ENCODE peak calls at places on chromosome 19, in ten cellular contexts. One of them, this sample, is unnamed.
A peak's percentile ranks its signal among the peaks of the same experiment; 100 is the strongest.

GRCh38 chr19:47421844-47422395 is 2.6 kb upstream of the MEIS3 start:
- DNase-seq in A549: no peak
- DNase-seq in heart left ventricle: no peak
- DNase-seq in pancreas: no peak
- DNase-seq in GM23338: peak; percentile 69
- DNase-seq in lower lobe of right lung: no peak
- DNase-seq in SK-N-SH: peak; percentile 90
- DNase-seq in psoas muscle: no peak
- DNase-seq in mammary epithelial cell: no peak
- DNase-seq in A673: peak; percentile 20
- DNase-seq in this sample: no peak

GRCh38 chr19:14318873-14319272 is 62.4 kb upstream of the ADGRE5 start:
- DNase-seq in A549: no peak
- DNase-seq in heart left ventricle: peak; percentile 10
- DNase-seq in pancreas: no peak
- DNase-seq in GM23338: peak; percentile 80
- DNase-seq in lower lobe of right lung: peak; percentile 50
- DNase-seq in SK-N-SH: peak; percentile 64
- DNase-seq in psoas muscle: no peak
- DNase-seq in mammary epithelial cell: no peak
- DNase-seq in A673: no peak
- DNase-seq in this sample: no peak

GRCh38 chr19:38683393-38684077 is 36.1 kb downstream of the ACTN4 start:
- DNase-seq in A549: peak; percentile 100
- DNase-seq in heart left ventricle: peak; percentile 65
- DNase-seq in pancreas: peak; percentile 95
- DNase-seq in GM23338: peak; percentile 95
- DNase-seq in lower lobe of right lung: peak; percentile 90
- DNase-seq in SK-N-SH: no peak
- DNase-seq in psoas muscle: peak; percentile 77
- DNase-seq in mammary epithelial cell: peak; percentile 99
- DNase-seq in A673: peak; percentile 91
- DNase-seq in this sample: peak; percentile 100

GRCh38 chr19:5498817-5499535 is 43.8 kb downstream of the ZNRF4 start:
- DNase-seq in A549: no peak
- DNase-seq in heart left ventricle: no peak
- DNase-seq in pancreas: no peak
- DNase-seq in GM23338: peak; percentile 87
- DNase-seq in lower lobe of right lung: no peak
- DNase-seq in SK-N-SH: no peak
- DNase-seq in psoas muscle: no peak
- DNase-seq in mammary epithelial cell: no peak
- DNase-seq in A673: peak; percentile 67
- DNase-seq in this sample: no peak

GRCh38 chr19:38653028-38653571 is 5.7 kb downstream of the ACTN4 start:
- DNase-seq in A549: peak; percentile 82
- DNase-seq in heart left ventricle: no peak
- DNase-seq in pancreas: no peak
- DNase-seq in GM23338: no peak
- DNase-seq in lower lobe of right lung: no peak
- DNase-seq in SK-N-SH: no peak
- DNase-seq in psoas muscle: no peak
- DNase-seq in mammary epithelial cell: peak; percentile 69
- DNase-seq in A673: no peak
- DNase-seq in this sample: no peak

GRCh38 chr19:18771328-18772242 is 19.5 kb downstream of the COMP start:
- DNase-seq in A549: no peak
- DNase-seq in heart left ventricle: no peak
- DNase-seq in pancreas: no peak
- DNase-seq in GM23338: peak; percentile 70
- DNase-seq in lower lobe of right lung: no peak
- DNase-seq in SK-N-SH: no peak
- DNase-seq in psoas muscle: no peak
- DNase-seq in mammary epithelial cell: no peak
- DNase-seq in A673: peak; percentile 54
- DNase-seq in this sample: no peak

GRCh38 chr19:39937094-39937493 is 2.7 kb upstream of the FCGBP start:
- DNase-seq in A549: no peak
- DNase-seq in heart left ventricle: no peak
- DNase-seq in pancreas: no peak
- DNase-seq in GM23338: no peak
- DNase-seq in lower lobe of right lung: no peak
- DNase-seq in SK-N-SH: no peak
- DNase-seq in psoas muscle: no peak
- DNase-seq in mammary epithelial cell: no peak
- DNase-seq in A673: no peak
- DNase-seq in this sample: no peak

GRCh38 chr19:55667958-55668357 is 7.1 kb upstream of the EPN1 start:
- DNase-seq in A549: no peak
- DNase-seq in heart left ventricle: no peak
- DNase-seq in pancreas: no peak
- DNase-seq in GM23338: no peak
- DNase-seq in lower lobe of right lung: no peak
- DNase-seq in SK-N-SH: no peak
- DNase-seq in psoas muscle: no peak
- DNase-seq in mammary epithelial cell: no peak
- DNase-seq in A673: no peak
- DNase-seq in this sample: no peak

DNA sequence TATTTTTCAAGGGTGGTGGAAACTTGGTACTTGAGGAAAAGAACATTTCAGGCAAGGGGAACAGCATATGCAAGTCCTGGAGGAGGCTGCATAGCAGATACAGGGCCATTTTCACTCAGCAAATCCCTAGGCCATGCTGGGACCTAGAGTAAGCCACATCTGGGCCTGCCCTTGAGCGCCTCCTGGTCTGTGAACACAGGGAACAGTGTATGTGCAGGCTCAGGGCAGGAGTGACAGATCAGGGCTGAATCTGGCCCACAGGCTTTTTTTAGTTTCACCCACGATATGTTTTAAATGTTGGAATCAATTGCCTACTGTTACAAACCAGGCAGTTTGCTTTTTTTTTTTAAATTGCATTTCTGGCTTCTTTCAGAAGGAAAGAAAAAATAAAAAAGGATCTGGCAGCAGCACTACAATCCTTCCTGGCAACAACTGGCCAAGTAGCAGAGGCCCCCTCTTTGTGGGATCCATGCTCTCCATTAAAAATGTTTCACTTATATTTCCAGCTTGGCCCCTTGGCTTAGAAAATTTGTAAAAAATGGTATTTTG is 1.4 kb upstream of the TMEM145 start:
- DNase-seq in A549: peak; percentile 71
- DNase-seq in heart left ventricle: no peak
- DNase-seq in pancreas: no peak
- DNase-seq in GM23338: peak; percentile 66
- DNase-seq in lower lobe of right lung: no peak
- DNase-seq in SK-N-SH: peak; percentile 63
- DNase-seq in psoas muscle: no peak
- DNase-seq in mammary epithelial cell: no peak
- DNase-seq in A673: no peak
- DNase-seq in this sample: no peak
- TF ChIP-seq CTCF in A549: no peak
- TF ChIP-seq CTCF in heart left ventricle: no peak
- TF ChIP-seq CTCF in pancreas: no peak
- TF ChIP-seq CTCF in GM23338: peak; percentile 61
- TF ChIP-seq CTCF in lower lobe of right lung: no peak
- TF ChIP-seq CTCF in SK-N-SH: no peak
- TF ChIP-seq CTCF in psoas muscle: no peak
- TF ChIP-seq CTCF in mammary epithelial cell: peak; percentile 15
- TF ChIP-seq CTCF in A673: peak; percentile 21
- TF ChIP-seq CTCF in this sample: peak; percentile 26

GRCh38 chr19:789473-790052 is 7.7 kb upstream of the PTBP1 start:
- DNase-seq in A549: no peak
- DNase-seq in heart left ventricle: peak; percentile 80
- DNase-seq in pancreas: no peak
- DNase-seq in GM23338: peak; percentile 82
- DNase-seq in lower lobe of right lung: no peak
- DNase-seq in SK-N-SH: no peak
- DNase-seq in psoas muscle: peak; percentile 44
- DNase-seq in mammary epithelial cell: no peak
- DNase-seq in A673: no peak
- DNase-seq in this sample: no peak

GRCh38 chr19:793775-794174 is 3.5 kb upstream of the PTBP1 start:
- DNase-seq in A549: no peak
- DNase-seq in heart left ventricle: no peak
- DNase-seq in pancreas: peak; percentile 25
- DNase-seq in GM23338: peak; percentile 7
- DNase-seq in lower lobe of right lung: no peak
- DNase-seq in SK-N-SH: no peak
- DNase-seq in psoas muscle: no peak
- DNase-seq in mammary epithelial cell: no peak
- DNase-seq in A673: no peak
- DNase-seq in this sample: no peak

GRCh38 chr19:790971-791604 is 6.2 kb upstream of the PTBP1 start:
- DNase-seq in A549: no peak
- DNase-seq in heart left ventricle: no peak
- DNase-seq in pancreas: no peak
- DNase-seq in GM23338: no peak
- DNase-seq in lower lobe of right lung: no peak
- DNase-seq in SK-N-SH: no peak
- DNase-seq in psoas muscle: no peak
- DNase-seq in mammary epithelial cell: no peak
- DNase-seq in A673: no peak
- DNase-seq in this sample: no peak

GRCh38 chr19:792361-792885 is 4.8 kb upstream of the PTBP1 start:
- DNase-seq in A549: no peak
- DNase-seq in heart left ventricle: peak; percentile 29
- DNase-seq in pancreas: no peak
- DNase-seq in GM23338: peak; percentile 48
- DNase-seq in lower lobe of right lung: no peak
- DNase-seq in SK-N-SH: no peak
- DNase-seq in psoas muscle: no peak
- DNase-seq in mammary epithelial cell: no peak
- DNase-seq in A673: no peak
- DNase-seq in this sample: no peak

DNA sequence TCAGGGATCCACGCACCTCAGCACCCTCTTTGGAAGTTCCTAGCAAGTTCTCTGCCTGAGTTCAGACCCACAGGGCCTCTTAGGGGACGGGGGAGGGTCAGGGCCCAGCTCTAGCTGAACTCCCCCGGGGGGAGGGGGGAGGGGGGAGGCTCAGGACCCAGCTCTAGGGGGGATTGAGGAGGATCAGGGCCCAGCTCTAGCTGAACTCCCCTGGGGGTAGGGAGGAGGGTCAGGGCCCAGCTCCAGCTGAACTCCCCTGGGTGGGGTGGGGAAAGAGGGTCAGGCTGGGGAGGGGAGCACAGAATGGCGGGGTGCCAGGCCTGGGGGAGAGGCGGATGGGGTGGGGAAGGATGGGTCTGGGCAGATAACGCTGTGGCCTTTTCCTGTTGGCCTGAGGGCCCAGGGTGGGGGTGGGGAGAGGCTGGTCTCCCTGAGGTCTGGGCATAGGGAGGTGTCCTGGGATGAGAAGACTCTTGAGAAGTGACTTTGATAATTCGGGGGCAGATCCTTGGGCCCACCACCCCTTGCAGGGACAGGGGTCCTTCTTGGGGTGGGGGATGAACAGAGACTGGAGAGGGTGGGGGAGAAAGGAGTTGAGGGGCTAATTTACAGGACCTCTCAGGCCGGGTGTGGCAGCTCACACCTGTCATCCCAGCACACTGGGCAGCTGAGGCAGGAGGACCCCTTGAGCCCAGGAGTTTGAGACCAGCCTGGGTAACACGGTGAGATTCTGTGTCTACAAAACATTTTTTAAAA is 5.5 kb upstream of the PTBP1 start:
- DNase-seq in A549: peak; percentile 52
- DNase-seq in heart left ventricle: peak; percentile 37
- DNase-seq in pancreas: peak; percentile 16
- DNase-seq in GM23338: peak; percentile 18
- DNase-seq in lower lobe of right lung: peak; percentile 48
- DNase-seq in SK-N-SH: peak; percentile 61
- DNase-seq in psoas muscle: peak; percentile 17
- DNase-seq in mammary epithelial cell: no peak
- DNase-seq in A673: no peak
- DNase-seq in this sample: no peak
- H3K27ac ChIP-seq in A549: peak overlapping the region; percentile 63
- H3K27ac ChIP-seq in heart left ventricle: peak overlapping the region; percentile 60
- H3K27ac ChIP-seq in pancreas: no peak overlapping the region
- H3K27ac ChIP-seq in GM23338: peak overlapping the region; percentile 50
- H3K27ac ChIP-seq in lower lobe of right lung: peak overlapping the region; percentile 76
- H3K27ac ChIP-seq in SK-N-SH: no peak overlapping the region
- H3K27ac ChIP-seq in psoas muscle: peak overlapping the region; percentile 30
- H3K27ac ChIP-seq in mammary epithelial cell: no peak overlapping the region
- H3K27ac ChIP-seq in A673: no peak overlapping the region
- H3K27ac ChIP-seq in this sample: no peak overlapping the region

DNA sequence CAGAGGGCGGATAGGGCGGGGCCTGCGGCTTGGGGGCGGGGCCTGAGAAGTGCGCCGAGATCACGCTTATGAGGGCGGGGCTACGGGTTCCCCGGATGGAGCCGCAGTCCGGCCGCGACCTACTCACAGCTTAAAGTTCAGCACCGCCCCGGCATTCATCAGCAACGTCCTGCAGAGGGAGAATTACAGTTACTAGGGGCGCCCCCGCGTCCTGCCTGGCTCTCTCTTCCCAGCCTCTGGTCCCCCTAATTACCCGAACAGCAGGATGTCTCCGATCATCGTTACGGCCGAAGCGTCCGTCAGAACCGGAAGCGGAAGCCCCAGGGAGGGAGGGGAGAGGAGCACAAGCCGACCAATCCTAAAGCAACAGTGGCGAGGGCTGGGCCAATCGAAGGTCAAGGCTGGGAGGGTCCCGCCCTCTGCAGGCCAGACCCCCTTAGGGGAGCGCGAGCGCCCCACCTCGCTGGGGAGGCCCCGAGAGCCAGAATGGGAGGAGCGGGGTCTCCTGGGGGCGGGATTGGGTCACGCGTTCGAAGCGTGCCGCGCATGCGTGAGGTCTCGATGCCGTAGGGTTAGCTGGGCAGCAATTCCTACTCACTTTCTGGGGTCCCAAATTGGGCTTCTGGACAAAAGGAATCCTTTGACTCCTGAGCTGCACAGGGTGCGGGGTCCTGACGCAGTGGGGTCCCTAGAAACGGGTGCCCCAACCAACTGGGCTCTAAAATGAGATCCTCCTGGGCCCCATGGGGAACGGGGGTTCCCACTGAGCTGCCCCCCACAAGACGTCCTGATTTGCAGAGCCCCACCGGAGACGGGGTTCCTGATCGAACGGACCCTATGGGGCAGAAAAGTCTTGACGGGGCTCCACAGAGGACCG is at the start of gene SMIM7:
- DNase-seq in A549: peak; percentile 97
- DNase-seq in heart left ventricle: peak; percentile 99
- DNase-seq in pancreas: peak; percentile 99
- DNase-seq in GM23338: peak; percentile 99
- DNase-seq in lower lobe of right lung: peak; percentile 98
- DNase-seq in SK-N-SH: peak; percentile 99
- DNase-seq in psoas muscle: peak; percentile 99
- DNase-seq in mammary epithelial cell: peak; percentile 98
- DNase-seq in A673: peak; percentile 99
- DNase-seq in this sample: peak; percentile 97
- H3K4me1 ChIP-seq in A549: peaks cover 7% of the 10 kb centered on the region
- H3K4me1 ChIP-seq in heart left ventricle: peaks cover 39% of the 10 kb centered on the region
- H3K4me1 ChIP-seq in pancreas: peaks cover 6% of the 10 kb centered on the region
- H3K4me1 ChIP-seq in GM23338: peaks cover 13% of the 10 kb centered on the region
- H3K4me1 ChIP-seq in lower lobe of right lung: peaks cover 30% of the 10 kb centered on the region
- H3K4me1 ChIP-seq in SK-N-SH: peaks cover 12% of the 10 kb centered on the region
- H3K4me1 ChIP-seq in psoas muscle: peaks cover 42% of the 10 kb centered on the region
- H3K4me1 ChIP-seq in mammary epithelial cell: peaks cover 25% of the 10 kb centered on the region
- H3K4me1 ChIP-seq in A673: peaks cover 10% of the 10 kb centered on the region
- H3K4me1 ChIP-seq in this sample: no peaks in the 10 kb centered on the region

GRCh38 chr19:57324992-57325391 is 4.7 kb downstream of the ZNF543 start:
- DNase-seq in A549: no peak
- DNase-seq in heart left ventricle: no peak
- DNase-seq in pancreas: no peak
- DNase-seq in GM23338: no peak
- DNase-seq in lower lobe of right lung: no peak
- DNase-seq in SK-N-SH: no peak
- DNase-seq in psoas muscle: no peak
- DNase-seq in mammary epithelial cell: no peak
- DNase-seq in A673: no peak
- DNase-seq in this sample: no peak

GRCh38 chr19:57327993-57328392 is 7.7 kb downstream of the ZNF543 start:
- DNase-seq in A549: peak; percentile 39
- DNase-seq in heart left ventricle: no peak
- DNase-seq in pancreas: no peak
- DNase-seq in GM23338: no peak
- DNase-seq in lower lobe of right lung: no peak
- DNase-seq in SK-N-SH: no peak
- DNase-seq in psoas muscle: no peak
- DNase-seq in mammary epithelial cell: no peak
- DNase-seq in A673: no peak
- DNase-seq in this sample: no peak
- TF ChIP-seq CTCF in A549: no peak
- TF ChIP-seq CTCF in heart left ventricle: no peak
- TF ChIP-seq CTCF in pancreas: no peak
- TF ChIP-seq CTCF in GM23338: no peak
- TF ChIP-seq CTCF in lower lobe of right lung: no peak
- TF ChIP-seq CTCF in SK-N-SH: no peak
- TF ChIP-seq CTCF in psoas muscle: no peak
- TF ChIP-seq CTCF in mammary epithelial cell: no peak
- TF ChIP-seq CTCF in A673: no peak
- TF ChIP-seq CTCF in this sample: no peak

This sample was measured in foreskin keratinocyte.